ENCODE peak calls at places on chromosomes 1 and 21, in five cellular contexts. One of them, this sample, is unnamed.

GRCh38 chr1:243495442-243496172 is 239.8 kb downstream of the SDCCAG8 start:
- DNase-seq in NCI-H748 treated with DMSO at 0.1 percent for 48 hours: no peak
- DNase-seq in NCI-H1105: no peak
- DNase-seq in heart right ventricle: no peak
- DNase-seq in stimulated activated naive CD4-positive, alpha-beta T cell: no peak
- DNase-seq in this sample: no peak

GRCh38 chr21:37118187-37118826 is 45.3 kb downstream of the TTC3 start:
- DNase-seq in heart right ventricle: no peak
- DNase-seq in NCI-H1105: no peak
- DNase-seq in stimulated activated naive CD4-positive, alpha-beta T cell: no peak
- DNase-seq in NCI-H748 treated with DMSO at 0.1 percent for 48 hours: no peak
- DNase-seq in this sample: no peak

GRCh38 chr1:51648180-51649109 is 31.6 kb downstream of the OSBPL9 start:
- DNase-seq in NCI-H748 treated with DMSO at 0.1 percent for 48 hours: peak
- DNase-seq in NCI-H1105: no peak
- DNase-seq in heart right ventricle: no peak
- DNase-seq in stimulated activated naive CD4-positive, alpha-beta T cell: no peak
- DNase-seq in this sample: peak

GRCh38 chr1:153573351-153573750 is 7.7 kb upstream of the S100A2 start:
- DNase-seq in stimulated activated naive CD4-positive, alpha-beta T cell: no peak
- DNase-seq in NCI-H1105: no peak
- DNase-seq in NCI-H748 treated with DMSO at 0.1 percent for 48 hours: no peak
- DNase-seq in heart right ventricle: no peak
- DNase-seq in this sample: no peak

GRCh38 chr1:71046891-71047634 is 553 bp downstream of the PTGER3 start:
- DNase-seq in NCI-H1105: no peak
- DNase-seq in heart right ventricle: no peak
- DNase-seq in stimulated activated naive CD4-positive, alpha-beta T cell: peak
- DNase-seq in NCI-H748 treated with DMSO at 0.1 percent for 48 hours: no peak
- DNase-seq in this sample: no peak

GRCh38 chr1:66556161-66556611 is 22.2 kb downstream of the SGIP1 start:
- DNase-seq in stimulated activated naive CD4-positive, alpha-beta T cell: no peak
- DNase-seq in NCI-H1105: peak
- DNase-seq in heart right ventricle: no peak
- DNase-seq in NCI-H748 treated with DMSO at 0.1 percent for 48 hours: no peak
- DNase-seq in this sample: no peak

GRCh38 chr1:45328680-45329079 is 2.0 kb downstream of the HPDL start:
- DNase-seq in NCI-H748 treated with DMSO at 0.1 percent for 48 hours: peak
- DNase-seq in heart right ventricle: no peak
- DNase-seq in NCI-H1105: no peak
- DNase-seq in stimulated activated naive CD4-positive, alpha-beta T cell: no peak
- DNase-seq in this sample: no peak

GRCh38 chr1:7648761-7649384 is 122.2 kb upstream of the VAMP3 start:
- DNase-seq in NCI-H748 treated with DMSO at 0.1 percent for 48 hours: no peak
- DNase-seq in stimulated activated naive CD4-positive, alpha-beta T cell: no peak
- DNase-seq in heart right ventricle: peak
- DNase-seq in NCI-H1105: no peak
- DNase-seq in this sample: no peak

GRCh38 chr1:59730302-59730701 is 84.4 kb upstream of the HOOK1 start:
- DNase-seq in stimulated activated naive CD4-positive, alpha-beta T cell: no peak
- DNase-seq in NCI-H748 treated with DMSO at 0.1 percent for 48 hours: no peak
- DNase-seq in heart right ventricle: no peak
- DNase-seq in NCI-H1105: no peak
- DNase-seq in this sample: no peak

GRCh38 chr1:77889240-77889637 is 815 bp downstream of the NEXN start:
- DNase-seq in NCI-H748 treated with DMSO at 0.1 percent for 48 hours: no peak
- DNase-seq in NCI-H1105: no peak
- DNase-seq in heart right ventricle: no peak
- DNase-seq in stimulated activated naive CD4-positive, alpha-beta T cell: no peak
- DNase-seq in this sample: no peak

GRCh38 chr1:93990010-93990409 is 80.8 kb upstream of the GCLM start:
- DNase-seq in NCI-H748 treated with DMSO at 0.1 percent for 48 hours: no peak
- DNase-seq in heart right ventricle: no peak
- DNase-seq in stimulated activated naive CD4-positive, alpha-beta T cell: no peak
- DNase-seq in NCI-H1105: no peak
- DNase-seq in this sample: no peak

GRCh38 chr21:32770514-32771133 is 931 bp downstream of the PAXBP1 start:
- DNase-seq in stimulated activated naive CD4-positive, alpha-beta T cell: no peak
- DNase-seq in heart right ventricle: no peak
- DNase-seq in NCI-H748 treated with DMSO at 0.1 percent for 48 hours: peak
- DNase-seq in NCI-H1105: no peak
- DNase-seq in this sample: no peak

GRCh38 chr1:143497374-143497747 is 474.4 kb downstream of the FAM72C start:
- DNase-seq in stimulated activated naive CD4-positive, alpha-beta T cell: no peak
- DNase-seq in heart right ventricle: no peak
- DNase-seq in NCI-H748 treated with DMSO at 0.1 percent for 48 hours: no peak
- DNase-seq in NCI-H1105: no peak
- DNase-seq in this sample: no peak

GRCh38 chr1:209926045-209926444 is 12.0 kb upstream of the SYT14 start:
- DNase-seq in heart right ventricle: no peak
- DNase-seq in NCI-H748 treated with DMSO at 0.1 percent for 48 hours: peak
- DNase-seq in NCI-H1105: peak
- DNase-seq in stimulated activated naive CD4-positive, alpha-beta T cell: no peak
- DNase-seq in this sample: peak

GRCh38 chr1:205619376-205619775 is 12.4 kb downstream of the ELK4 start:
- DNase-seq in NCI-H1105: no peak
- DNase-seq in NCI-H748 treated with DMSO at 0.1 percent for 48 hours: no peak
- DNase-seq in heart right ventricle: no peak
- DNase-seq in stimulated activated naive CD4-positive, alpha-beta T cell: no peak
- DNase-seq in this sample: no peak

GRCh38 chr1:207822124-207822601 is 70.3 kb downstream of the CD46 start:
- DNase-seq in NCI-H1105: no peak
- DNase-seq in stimulated activated naive CD4-positive, alpha-beta T cell: no peak
- DNase-seq in heart right ventricle: no peak
- DNase-seq in NCI-H748 treated with DMSO at 0.1 percent for 48 hours: no peak
- DNase-seq in this sample: no peak

GRCh38 chr1:11931845-11932244 is 2.7 kb upstream of the PLOD1 start:
- DNase-seq in stimulated activated naive CD4-positive, alpha-beta T cell: no peak
- DNase-seq in heart right ventricle: no peak
- DNase-seq in NCI-H1105: no peak
- DNase-seq in NCI-H748 treated with DMSO at 0.1 percent for 48 hours: no peak
- DNase-seq in this sample: no peak

This sample was measured in NCI-H774.